ENCODE peak calls at places on chromosomes 3 and 15, in seven cellular contexts. O is GM23338, D is PC-3, S is H9, P is IMR-90, B is keratinocyte, J is fibroblast of lung. Z is an unnamed sample.
A peak's percentile ranks its signal among the peaks of the same experiment; 100 is the strongest.

GRCh38 chr3:134325722-134326121 is 48.5 kb downstream of the AMOTL2 start:
- DNase-seq in B (no peak), J (no peak), D (no peak), O (no peak), P (no peak), S (peak; percentile 27), Z (no peak)

GRCh38 chr3:134357914-134358811 is 16.1 kb downstream of the AMOTL2 start:
- DNase-seq in J (peak; percentile 99), B (no peak), P (peak; percentile 96), S (peak; percentile 73), D (peak; percentile 91), O (no peak), Z (peak; percentile 82)

GRCh38 chr15:70833897-70834765 is 19.8 kb downstream of the LARP6 start:
- DNase-seq in D (peak; percentile 91), J (peak; percentile 82), B (no peak), O (peak; percentile 37), P (peak; percentile 91), S (peak; percentile 59), Z (peak; percentile 57)

GRCh38 chr3:157602424-157602823 is 99.2 kb upstream of the VEPH1 start:
- DNase-seq in P (no peak), O (no peak), D (no peak), J (no peak), S (no peak), B (no peak), Z (no peak)

GRCh38 chr3:27939940-27940339 is 217.8 kb upstream of the EOMES start:
- DNase-seq in S (peak; percentile 67), J (peak; percentile 66), P (peak; percentile 21), O (peak; percentile 63), D (no peak), B (no peak), Z (peak; percentile 20)

GRCh38 chr15:52143862-52144261 is 31.3 kb upstream of the BCL2L10 start:
- DNase-seq in S (no peak), D (peak; percentile 77), B (no peak), J (peak; percentile 93), O (peak; percentile 22), P (peak; percentile 81), Z (peak; percentile 35)

GRCh38 chr15:36911322-36911944 is 188.9 kb downstream of the MEIS2 start:
- DNase-seq in S (no peak), P (peak; percentile 88), D (peak; percentile 84), O (peak; percentile 18), B (no peak), J (peak; percentile 80), Z (peak; percentile 36)

GRCh38 chr15:76197703-76198455 is 113.4 kb downstream of the ETFA start:
- DNase-seq in P (no peak), J (peak; percentile 35), D (peak; percentile 66), S (no peak), O (no peak), B (no peak), Z (peak; percentile 76)

GRCh38 chr3:141108002-141108401 is 56.9 kb downstream of the SPSB4 start:
- DNase-seq in J (no peak), P (no peak), S (no peak), B (no peak), D (no peak), O (no peak), Z (no peak)

GRCh38 chr3:59411694-59412093 is 361.9 kb upstream of the CFAP20DC start:
- DNase-seq in O (no peak), J (peak; percentile 28), B (no peak), S (no peak), D (peak; percentile 24), P (peak; percentile 43), Z (no peak)

GRCh38 chr15:93341164-93341563 is 252.2 kb upstream of the RGMA start:
- DNase-seq in D (no peak), S (no peak), O (no peak), J (no peak), P (no peak), B (no peak), Z (no peak)

GRCh38 chr3:49738067-49738713 is 14.4 kb upstream of the GMPPB start:
- DNase-seq in O (no peak), P (no peak), D (no peak), S (no peak), J (no peak), B (no peak), Z (no peak)

GRCh38 chr3:184129012-184129411 is 6.1 kb upstream of the EIF2B5 start:
- DNase-seq in P (peak; percentile 58), O (peak; percentile 74), D (peak; percentile 55), J (peak; percentile 50), S (peak; percentile 70), B (no peak), Z (peak; percentile 32)

GRCh38 chr15:80482686-80483085 is 78.5 kb downstream of the ARNT2 start:
- DNase-seq in D (no peak), P (peak; percentile 73), O (no peak), S (no peak), J (peak; percentile 78), B (no peak), Z (no peak)

GRCh38 chr3:116285781-116286180 is 159.5 kb downstream of the LSAMP start:
- DNase-seq in O (peak; percentile 17), B (no peak), J (no peak), D (no peak), S (no peak), P (no peak), Z (no peak)

GRCh38 chr3:3212781-3213416 is 33.4 kb upstream of the CRBN start:
- DNase-seq in P (no peak), J (no peak), O (no peak), D (no peak), S (no peak), B (no peak), Z (no peak)

GRCh38 chr15:40244961-40245523 is 6.2 kb downstream of the PAK6 start:
- DNase-seq in S (peak; percentile 35), J (no peak), O (peak; percentile 41), B (no peak), P (no peak), D (peak; percentile 88), Z (peak; percentile 59)

GRCh38 chr15:71338251-71338650 is 223.0 kb downstream of the THSD4 start:
- DNase-seq in P (no peak), D (no peak), B (no peak), O (no peak), J (peak; percentile 34), S (no peak), Z (no peak)

GRCh38 chr3:156148946-156149348 is 28.6 kb downstream of the KCNAB1 start:
- DNase-seq in P (peak; percentile 19), S (no peak), B (no peak), J (peak; percentile 71), O (no peak), D (no peak), Z (no peak)

GRCh38 chr3:144241381-144241780 is 269.8 kb downstream of the DIPK2A start:
- DNase-seq in J (no peak), S (no peak), O (no peak), B (no peak), P (no peak), D (no peak), Z (no peak)

GRCh38 chr15:100276519-100276918 is 65.3 kb downstream of the ADAMTS17 start:
- DNase-seq in S (no peak), O (no peak), P (no peak), B (no peak), D (no peak), J (no peak), Z (no peak)

GRCh38 chr3:160126761-160127160 is 98.5 kb upstream of the C3orf80 start:
- DNase-seq in J (no peak), S (no peak), B (no peak), D (no peak), P (no peak), O (no peak), Z (no peak)
- H2AFZ ChIP-seq in J (no peak overlapping the region), S (no peak overlapping the region), B (no peak overlapping the region), D (no peak overlapping the region), P (no peak overlapping the region), O (peak overlapping the region; percentile 34), Z (no peak overlapping the region)

DNA sequence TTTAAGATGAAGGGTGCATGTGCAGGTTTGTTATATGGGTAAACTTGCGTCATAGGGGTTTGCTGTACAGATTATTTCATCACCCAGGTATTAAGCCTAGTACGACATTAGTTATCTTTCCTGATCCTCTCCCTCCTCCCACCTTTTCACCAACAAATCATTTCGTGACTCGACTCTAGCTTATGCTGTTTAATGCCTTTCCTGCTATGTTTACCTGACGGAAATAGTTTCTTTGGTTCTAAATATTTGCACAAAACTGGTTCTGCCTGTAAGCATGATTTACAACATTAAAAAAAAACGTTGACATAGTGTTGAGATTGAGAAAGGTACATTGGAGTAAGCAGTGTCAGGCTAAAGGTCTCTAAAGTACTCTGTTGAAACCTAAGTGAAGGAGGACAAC is 2.4 kb downstream of the GNL3 start:
- DNase-seq in D (peak; percentile 51), P (no peak), B (no peak), J (no peak), O (no peak), S (no peak), Z (no peak)
- H3K4me2 ChIP-seq in D (peak overlapping the region; percentile 95), P (no peak overlapping the region), B (no peak overlapping the region), J (no peak overlapping the region), O (no peak overlapping the region), S (no peak overlapping the region), Z (no peak overlapping the region)

DNA sequence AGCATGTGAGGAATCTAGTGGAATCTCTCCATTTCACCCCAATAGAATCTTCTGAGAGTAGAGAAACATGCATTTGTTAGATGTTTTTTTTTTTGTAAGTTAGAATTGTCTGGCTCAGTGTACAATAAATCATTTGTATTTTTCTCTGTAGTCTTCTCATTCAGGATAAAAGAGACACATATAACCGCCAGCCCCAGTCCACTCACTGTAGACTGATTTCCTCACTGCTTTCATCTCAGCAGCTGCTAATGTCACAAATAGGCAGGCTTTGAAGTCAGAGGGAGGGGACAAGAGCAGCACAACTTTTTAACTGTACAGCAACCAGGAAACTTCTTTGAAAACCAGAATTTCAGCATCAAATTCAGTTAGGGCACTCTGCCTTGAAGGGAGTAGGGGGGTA is 140.2 kb upstream of the RBMS3 start:
- DNase-seq in S (no peak), B (no peak), O (no peak), D (no peak), J (peak; percentile 16), P (peak; percentile 36), Z (no peak)
- H2AFZ ChIP-seq in S (no peak overlapping the region), B (no peak overlapping the region), O (no peak overlapping the region), D (no peak overlapping the region), J (peak overlapping the region; percentile 49), P (peak overlapping the region; percentile 56), Z (no peak overlapping the region)

GRCh38 chr3:193837347-193837827 is 244.4 kb downstream of the OPA1 start:
- DNase-seq in P (no peak), D (no peak), J (no peak), S (no peak), B (no peak), O (no peak), Z (peak; percentile 75)

GRCh38 chr3:193836511-193836910 is 243.5 kb downstream of the OPA1 start:
- DNase-seq in B (no peak), P (no peak), D (no peak), S (no peak), J (no peak), O (no peak), Z (no peak)

GRCh38 chr3:193840111-193840641 is 247.2 kb downstream of the OPA1 start:
- DNase-seq in D (peak; percentile 73), J (no peak), O (no peak), S (no peak), P (no peak), B (no peak), Z (no peak)

GRCh38 chr3:193835414-193835813 is 242.4 kb downstream of the OPA1 start:
- DNase-seq in S (no peak), P (no peak), B (no peak), J (no peak), D (no peak), O (no peak), Z (no peak)

DNA sequence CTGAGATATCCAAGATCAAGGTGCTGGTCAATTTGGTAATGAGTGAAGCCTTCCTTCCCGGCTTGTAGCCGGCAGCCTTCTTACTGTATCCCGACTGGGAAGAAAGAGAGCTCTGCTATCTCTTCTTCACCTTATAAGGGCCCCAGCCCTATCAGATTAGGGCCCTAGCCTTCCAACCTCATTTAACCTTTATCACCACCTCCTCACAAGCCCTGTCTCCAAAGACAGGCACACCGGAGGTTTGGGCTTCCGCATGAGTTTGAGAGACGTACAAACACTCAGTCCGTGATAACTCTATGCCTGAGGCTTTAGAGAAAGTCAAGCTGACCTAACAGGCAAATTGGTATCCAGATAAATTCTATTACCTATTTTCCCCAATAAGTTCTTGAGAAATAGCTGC is 243.9 kb downstream of the OPA1 start:
- DNase-seq in O (no peak), P (no peak), J (no peak), B (no peak), S (no peak), D (no peak), Z (no peak)
- H3K4me2 ChIP-seq in O (no peak overlapping the region), P (no peak overlapping the region), J (no peak overlapping the region), B (peak overlapping the region; percentile 4), S (no peak overlapping the region), D (no peak overlapping the region), Z (no peak overlapping the region)